ENCODE peak calls at places on chromosomes 2 and 18, in six cellular contexts. O, T, S, X, J and C are unnamed samples.

GRCh38 chr2:147782521-147782920 is 62.3 kb upstream of the ACVR2A start:
- DNase-seq in X (no peak), J (peak; percentile 50), S (no peak), O (no peak), T (no peak), C (no peak)

GRCh38 chr2:10196275-10196892 is 73.8 kb downstream of the RRM2 start:
- DNase-seq in S (no peak), T (no peak), J (no peak), O (no peak), X (no peak), C (no peak)

GRCh38 chr2:73112026-73112912 is 479 bp downstream of the RAB11FIP5 start:
- DNase-seq in T (no peak), S (peak; percentile 31), O (peak; percentile 64), J (peak; percentile 49), X (no peak), C (peak; percentile 76)

GRCh38 chr2:131112477-131113027 is 7.4 kb downstream of the PLEKHB2 start:
- DNase-seq in J (no peak), X (no peak), O (no peak), T (no peak), S (no peak), C (no peak)

GRCh38 chr2:219331560-219332213 is 857 bp downstream of the RESP18 start:
- DNase-seq in T (no peak), S (peak; percentile 12), O (peak; percentile 95), J (peak; percentile 89), X (no peak), C (peak; percentile 82)

GRCh38 chr18:44759925-44760342 is 79.2 kb downstream of the SETBP1 start:
- DNase-seq in T (no peak), O (no peak), S (no peak), X (no peak), J (no peak), C (no peak)

GRCh38 chr2:218894168-218895157 is 13.8 kb downstream of the WNT10A start:
- DNase-seq in S (peak; percentile 82), T (no peak), O (no peak), J (no peak), X (no peak), C (no peak)

GRCh38 chr2:99883356-99883867 is 259.0 kb downstream of the AFF3 start:
- DNase-seq in J (no peak), O (no peak), X (no peak), S (no peak), T (no peak), C (no peak)

GRCh38 chr2:217706095-217706494 is 296.7 kb downstream of the TNS1 start:
- DNase-seq in O (no peak), S (no peak), J (no peak), T (no peak), X (no peak), C (no peak)

GRCh38 chr2:64797881-64798590 is 144.3 kb upstream of the SERTAD2 start:
- DNase-seq in S (peak; percentile 63), O (no peak), J (peak; percentile 29), T (no peak), X (no peak), C (no peak)

GRCh38 chr18:9614401-9615279 is at the start of gene PPP4R1:
- DNase-seq in X (no peak), J (peak; percentile 86), S (peak; percentile 80), T (peak; percentile 43), O (peak; percentile 85), C (peak; percentile 92)

GRCh38 chr18:21686282-21687105 is 18.1 kb downstream of the ABHD3 start:
- DNase-seq in T (no peak), X (no peak), O (no peak), J (no peak), S (no peak), C (no peak)

GRCh38 chr2:225398372-225398771 is 1.1 kb upstream of the NYAP2 start:
- DNase-seq in X (no peak), O (no peak), J (no peak), T (no peak), S (no peak), C (no peak)

GRCh38 chr2:42367835-42368234 is 6.8 kb upstream of the COX7A2L start:
- DNase-seq in J (no peak), S (no peak), O (peak; percentile 24), T (no peak), X (no peak), C (no peak)

GRCh38 chr2:178718988-178719387 is 88.2 kb downstream of the TTN start:
- DNase-seq in T (no peak), O (no peak), J (no peak), X (no peak), S (no peak), C (no peak)

GRCh38 chr2:96962567-96963203 is 23.7 kb downstream of the FAM178B start:
- DNase-seq in O (no peak), S (no peak), T (peak; percentile 58), J (no peak), X (no peak), C (no peak)

GRCh38 chr2:136381722-136382633 is 264.0 kb upstream of the CXCR4 start:
- DNase-seq in S (no peak), J (no peak), O (no peak), X (no peak), T (peak; percentile 15), C (no peak)

GRCh38 chr2:104563398-104564024 is 290.4 kb upstream of the POU3F3 start:
- DNase-seq in T (no peak), O (peak; percentile 35), S (no peak), J (no peak), X (no peak), C (no peak)

GRCh38 chr2:77666251-77666980 is 144.2 kb upstream of the LRRTM4 start:
- DNase-seq in J (no peak), S (no peak), X (no peak), T (no peak), O (no peak), C (no peak)

GRCh38 chr2:200159366-200159720 is 147.2 kb upstream of the SPATS2L start:
- DNase-seq in O (no peak), T (no peak), J (no peak), X (no peak), S (no peak), C (no peak)

GRCh38 chr2:45329045-45329677 is 281.9 kb downstream of the SRBD1 start:
- DNase-seq in T (no peak), S (peak; percentile 50), X (no peak), O (no peak), J (peak; percentile 28), C (no peak)

GRCh38 chr2:96207778-96208143 is 866 bp downstream of the STARD7 start:
- DNase-seq in X (no peak), O (no peak), S (no peak), T (no peak), J (no peak), C (no peak)

GRCh38 chr2:119476301-119477117 is 44.9 kb downstream of the TMEM37 start:
- DNase-seq in X (no peak), S (peak; percentile 61), J (peak; percentile 87), O (peak; percentile 71), T (no peak), C (peak; percentile 85)

GRCh38 chr2:157488877-157489276 is 45.0 kb upstream of the CYTIP start:
- DNase-seq in O (no peak), X (no peak), S (no peak), T (no peak), J (no peak), C (no peak)

GRCh38 chr2:217360781-217361485 is 501.1 kb upstream of the TNP1 start:
- DNase-seq in T (no peak), J (no peak), S (peak; percentile 37), O (peak; percentile 12), X (peak; percentile 77), C (no peak)

GRCh38 chr2:98771771-98772521 is 41.0 kb upstream of the MGAT4A start:
- DNase-seq in O (no peak), J (no peak), S (no peak), X (no peak), T (no peak), C (no peak)

GRCh38 chr2:237306083-237306786 is 107.7 kb downstream of the COL6A3 start:
- DNase-seq in T (no peak), J (no peak), O (no peak), X (no peak), S (no peak), C (no peak)

GRCh38 chr2:131014141-131014540 is 79.1 kb downstream of the FAM168B start:
- DNase-seq in J (no peak), O (no peak), S (no peak), X (no peak), T (no peak), C (no peak)

GRCh38 chr2:190804182-190804795 is 76.3 kb upstream of the GLS start:
- DNase-seq in X (no peak), O (no peak), T (no peak), S (no peak), J (no peak), C (no peak)